ENCODE peak calls at places on chromosomes 11 and 22, in five cellular contexts. S is Caco-2, P is NCI-H524, E is frontal cortex, X is WTC11. H is an unnamed sample.

GRCh38 chr22:46914916-46915894 is 152.8 kb downstream of the TBC1D22A start:
- DNase-seq in X (no peak), P (no peak), S (no peak), E (no peak), H (no peak)

GRCh38 chr22:27663812-27664211 is 137.7 kb downstream of the MN1 start:
- DNase-seq in X (no peak), E (no peak), S (no peak), P (no peak), H (no peak)

GRCh38 chr22:50010676-50011446 is 1.7 kb downstream of the IL17REL start:
- DNase-seq in E (no peak), X (no peak), S (no peak), P (no peak), H (no peak)

GRCh38 chr11:122360875-122361274 is 244.9 kb upstream of the BLID start:
- DNase-seq in S (no peak), P (no peak), X (no peak), E (no peak), H (no peak)

GRCh38 chr11:39011822-39012221 is 2413.8 kb upstream of the RAG2 start:
- DNase-seq in X (no peak), E (no peak), P (no peak), S (no peak), H (no peak)

GRCh38 chr22:46432164-46433068 is 96.9 kb downstream of the TRMU start:
- DNase-seq in S (no peak), P (no peak), E (no peak), X (no peak), H (no peak)

GRCh38 chr11:15006139-15006759 is 34.1 kb upstream of the CALCA start:
- DNase-seq in X (no peak), P (peak), E (no peak), S (no peak), H (peak)

GRCh38 chr11:118152552-118153471 is at the start of gene SCN4B:
- DNase-seq in E (peak), S (peak), X (peak), P (no peak), H (no peak)

GRCh38 chr11:117143390-117143789 is 697 bp upstream of the PAFAH1B2 start:
- DNase-seq in X (no peak), E (peak), P (no peak), S (no peak), H (peak)

GRCh38 chr11:128422576-128423370 is 164.6 kb downstream of the ETS1 start:
- DNase-seq in S (no peak), X (no peak), P (no peak), E (no peak), H (peak)

GRCh38 chr22:30015229-30015797 is 65.0 kb upstream of the HORMAD2 start:
- DNase-seq in X (no peak), S (no peak), E (no peak), P (no peak), H (no peak)

GRCh38 chr11:62909107-62909894 is 11.9 kb downstream of the CHRM1 start:
- DNase-seq in E (no peak), P (peak), S (peak), X (peak), H (peak)

GRCh38 chr11:17432041-17432440 is 43.6 kb upstream of the KCNJ11 start:
- DNase-seq in P (peak), S (no peak), X (no peak), E (no peak), H (no peak)

GRCh38 chr11:116729501-116730240 is 43.1 kb downstream of the BUD13 start:
- DNase-seq in X (no peak), P (no peak), E (no peak), S (peak), H (no peak)

GRCh38 chr11:45736424-45736823 is 68.5 kb upstream of the SLC35C1 start:
- DNase-seq in E (no peak), S (no peak), P (peak), X (no peak), H (no peak)

GRCh38 chr22:39233736-39234120 is 11.1 kb downstream of the PDGFB start:
- DNase-seq in P (no peak), X (no peak), E (no peak), S (no peak), H (no peak)

GRCh38 chr11:70169136-70169535 is 34.0 kb upstream of the FADD start:
- DNase-seq in X (no peak), P (no peak), S (no peak), E (no peak), H (no peak)

GRCh38 chr11:29606596-29606995 is 410.2 kb downstream of the KCNA4 start:
- DNase-seq in X (no peak), S (no peak), E (no peak), P (no peak), H (no peak)

GRCh38 chr22:37827056-37827455 is 3.9 kb downstream of the GALR3 start:
- DNase-seq in S (no peak), X (no peak), P (peak), E (peak), H (peak)

GRCh38 chr11:77776455-77776854 is 44.1 kb downstream of the RSF1 start:
- DNase-seq in X (no peak), P (no peak), E (no peak), S (no peak), H (peak)

GRCh38 chr11:76327756-76328388 is 53.1 kb downstream of the THAP12 start:
- DNase-seq in E (no peak), S (peak), P (no peak), X (no peak), H (peak)